ENCODE peak calls at places on chromosomes 16 and 17, in five cellular contexts. M is activated CD8-positive, alpha-beta memory T cell treated with anti-CD3 and anti-CD28 coated beads, Interleukin-2, amount 10 ng/mL, durations not matched to agents 7 days and 5 days; A is activated T-helper 17 cell treated with anti-CD3 and anti-CD28 coated beads, Interleukin-2, amount 50 U/mL, for 72 hours; J is activated CD8-positive, alpha-beta T cell treated with anti-CD3 and anti-CD28 coated beads for 36 hours; I is CD4-positive, alpha-beta T cell. P is an unnamed sample.
A peak's percentile ranks its signal among the peaks of the same experiment; 100 is the strongest.

GRCh38 chr17:77353684-77354419 is 213.1 kb downstream of the SEC14L1 start:
- ATAC-seq in M (no peak), I (no peak), A (no peak), J (peak; percentile 25), P (no peak)

GRCh38 chr17:67452681-67453554 is 75.8 kb downstream of the PITPNC1 start:
- ATAC-seq in M (peak; percentile 87), A (peak; percentile 89), J (peak; percentile 82), I (peak; percentile 90), P (peak; percentile 64)

GRCh38 chr17:14756469-14756868 is 455.6 kb downstream of the HS3ST3B1 start:
- ATAC-seq in I (no peak), M (no peak), J (no peak), A (no peak), P (no peak)

GRCh38 chr16:85946680-85947510 is 47.9 kb downstream of the IRF8 start:
- ATAC-seq in A (no peak), J (no peak), I (no peak), M (no peak), P (no peak)

GRCh38 chr16:25828510-25828909 is 136.8 kb downstream of the HS3ST4 start:
- ATAC-seq in M (no peak), A (no peak), J (no peak), I (no peak), P (no peak)

GRCh38 chr17:78342438-78343098 is 17.3 kb downstream of the SOCS3 start:
- ATAC-seq in M (no peak), A (no peak), J (no peak), I (no peak), P (no peak)

GRCh38 chr17:81869221-81870154 is 1.6 kb downstream of the ARHGDIA start:
- ATAC-seq in A (no peak), J (peak; percentile 19), I (no peak), M (no peak), P (peak; percentile 17)

GRCh38 chr16:12027558-12027957 is 51.0 kb downstream of the SNX29 start:
- ATAC-seq in M (no peak), J (no peak), I (no peak), A (no peak), P (no peak)

GRCh38 chr16:87648236-87648635 is 45.9 kb downstream of the JPH3 start:
- ATAC-seq in A (no peak), M (no peak), I (no peak), J (no peak), P (no peak)

GRCh38 chr16:8632675-8633182 is 11.2 kb downstream of the METTL22 start:
- ATAC-seq in I (peak; percentile 26), A (no peak), J (no peak), M (no peak), P (peak; percentile 41)

GRCh38 chr16:31452631-31453106 is 6.6 kb upstream of the ARMC5 start:
- ATAC-seq in I (no peak), M (no peak), J (no peak), A (no peak), P (no peak)

GRCh38 chr17:73043686-73044581 is 48.6 kb downstream of the SLC39A11 start:
- ATAC-seq in I (no peak), M (no peak), A (peak; percentile 38), J (no peak), P (no peak)

GRCh38 chr16:57000271-57001025 is 11.1 kb downstream of the NLRC5 start:
- ATAC-seq in A (peak; percentile 89), J (peak; percentile 84), M (peak; percentile 63), I (peak; percentile 54), P (peak; percentile 88)

GRCh38 chr16:19704321-19705130 is 13.5 kb downstream of the KNOP1 start:
- ATAC-seq in M (no peak), J (no peak), I (no peak), A (no peak), P (no peak)

GRCh38 chr16:2745961-2746360 is 6.5 kb upstream of the SRRM2 start:
- ATAC-seq in I (no peak), M (no peak), A (no peak), J (no peak), P (no peak)

GRCh38 chr17:17892009-17892408 is 55.2 kb upstream of the SREBF1 start:
- ATAC-seq in A (no peak), M (no peak), J (no peak), I (no peak), P (no peak)

GRCh38 chr17:740240-741055 is 8.1 kb downstream of the TLCD3A start:
- ATAC-seq in I (peak; percentile 79), M (peak; percentile 42), J (peak; percentile 82), A (peak; percentile 92), P (peak; percentile 99)

GRCh38 chr17:49252148-49252682 is 21.6 kb upstream of the PHOSPHO1 start:
- ATAC-seq in A (no peak), I (no peak), J (no peak), M (no peak), P (no peak)